ENCODE peak calls at places on chromosome 14, in six cellular contexts. One of them, this sample, is unnamed.

GRCh38 chr14:91114079-91115065 is 499 bp downstream of the DGLUCY start:
- DNase-seq in K562: peak; percentile 78
- DNase-seq in H1: peak; percentile 88
- DNase-seq in HepG2: peak; percentile 79
- DNase-seq in SK-N-SH: peak; percentile 29
- DNase-seq in GM12878: peak; percentile 86
- DNase-seq in this sample: peak; percentile 81

GRCh38 chr14:39734306-39734705 is 302.1 kb upstream of the FBXO33 start:
- DNase-seq in K562: no peak
- DNase-seq in H1: no peak
- DNase-seq in HepG2: no peak
- DNase-seq in SK-N-SH: no peak
- DNase-seq in GM12878: no peak
- DNase-seq in this sample: no peak

GRCh38 chr14:90487031-90487430 is 90.2 kb downstream of the CALM1 start:
- DNase-seq in K562: no peak
- DNase-seq in H1: peak; percentile 45
- DNase-seq in HepG2: no peak
- DNase-seq in SK-N-SH: peak; percentile 82
- DNase-seq in GM12878: no peak
- DNase-seq in this sample: no peak

GRCh38 chr14:70567791-70568190 is 32.7 kb downstream of the MED6 start:
- DNase-seq in K562: peak; percentile 4
- DNase-seq in H1: peak; percentile 66
- DNase-seq in HepG2: peak; percentile 64
- DNase-seq in SK-N-SH: peak; percentile 17
- DNase-seq in GM12878: no peak
- DNase-seq in this sample: peak; percentile 5

GRCh38 chr14:36281309-36281708 is 39.1 kb downstream of the MBIP start:
- DNase-seq in K562: no peak
- DNase-seq in H1: no peak
- DNase-seq in HepG2: peak; percentile 55
- DNase-seq in SK-N-SH: no peak
- DNase-seq in GM12878: no peak
- DNase-seq in this sample: no peak

GRCh38 chr14:44820230-44820964 is 141.3 kb downstream of the KLHL28 start:
- DNase-seq in K562: no peak
- DNase-seq in H1: peak; percentile 49
- DNase-seq in HepG2: no peak
- DNase-seq in SK-N-SH: no peak
- DNase-seq in GM12878: no peak
- DNase-seq in this sample: no peak

GRCh38 chr14:59356783-59357182 is 108.4 kb downstream of the GPR135 start:
- DNase-seq in K562: no peak
- DNase-seq in H1: no peak
- DNase-seq in HepG2: no peak
- DNase-seq in SK-N-SH: no peak
- DNase-seq in GM12878: peak; percentile 57
- DNase-seq in this sample: no peak

GRCh38 chr14:68580676-68581075 is 212.2 kb downstream of the ZFP36L1 start:
- DNase-seq in K562: no peak
- DNase-seq in H1: no peak
- DNase-seq in HepG2: no peak
- DNase-seq in SK-N-SH: no peak
- DNase-seq in GM12878: no peak
- DNase-seq in this sample: no peak

GRCh38 chr14:29462271-29462670 is 465.4 kb downstream of the PRKD1 start:
- DNase-seq in K562: no peak
- DNase-seq in H1: no peak
- DNase-seq in HepG2: no peak
- DNase-seq in SK-N-SH: no peak
- DNase-seq in GM12878: no peak
- DNase-seq in this sample: no peak

GRCh38 chr14:57512221-57512620 is 18.6 kb upstream of the CCDC198 start:
- DNase-seq in K562: no peak
- DNase-seq in H1: no peak
- DNase-seq in HepG2: no peak
- DNase-seq in SK-N-SH: no peak
- DNase-seq in GM12878: no peak
- DNase-seq in this sample: no peak

GRCh38 chr14:24273422-24273998 is 2.1 kb upstream of the RABGGTA start:
- DNase-seq in K562: no peak
- DNase-seq in H1: no peak
- DNase-seq in HepG2: peak; percentile 60
- DNase-seq in SK-N-SH: peak; percentile 40
- DNase-seq in GM12878: no peak
- DNase-seq in this sample: peak; percentile 28

DNA sequence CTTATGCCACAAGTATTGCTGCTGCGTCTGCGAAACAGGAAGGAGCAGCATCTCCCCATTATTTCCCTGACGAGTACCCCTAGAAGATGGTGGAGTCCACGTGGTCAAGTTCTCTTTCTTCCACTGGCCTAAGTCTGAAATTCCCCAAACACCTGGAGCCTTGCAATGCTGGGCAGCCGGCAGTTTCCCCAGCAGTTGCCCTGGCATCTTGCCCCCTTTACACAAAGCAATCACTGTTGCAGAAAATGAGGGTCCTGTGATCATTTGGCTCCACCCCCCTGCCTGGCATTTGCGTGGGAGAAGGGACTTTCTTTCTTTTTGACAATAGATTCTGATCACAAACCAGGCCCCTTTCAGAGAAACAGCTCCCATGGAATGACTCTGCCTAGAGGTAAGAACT is 57.0 kb downstream of the FOS start:
- DNase-seq in K562: no peak
- DNase-seq in H1: no peak
- DNase-seq in HepG2: no peak
- DNase-seq in SK-N-SH: no peak
- DNase-seq in GM12878: peak; percentile 45
- DNase-seq in this sample: no peak
- TF ChIP-seq GABPA in K562: no peak
- TF ChIP-seq GABPA in H1: no peak
- TF ChIP-seq GABPA in HepG2: no peak
- TF ChIP-seq GABPA in SK-N-SH: no peak
- TF ChIP-seq GABPA in GM12878: no peak
- TF ChIP-seq GABPA in this sample: no peak

GRCh38 chr14:104989236-104989950 is 3.8 kb downstream of the CLBA1 start:
- DNase-seq in K562: no peak
- DNase-seq in H1: no peak
- DNase-seq in HepG2: no peak
- DNase-seq in SK-N-SH: no peak
- DNase-seq in GM12878: no peak
- DNase-seq in this sample: no peak
- TF ChIP-seq GABPA in K562: no peak
- TF ChIP-seq GABPA in H1: no peak
- TF ChIP-seq GABPA in HepG2: no peak
- TF ChIP-seq GABPA in SK-N-SH: no peak
- TF ChIP-seq GABPA in GM12878: no peak
- TF ChIP-seq GABPA in this sample: no peak

GRCh38 chr14:79254069-79254775 is 957.1 kb downstream of the DIO2 start:
- DNase-seq in K562: no peak
- DNase-seq in H1: no peak
- DNase-seq in HepG2: no peak
- DNase-seq in SK-N-SH: no peak
- DNase-seq in GM12878: no peak
- DNase-seq in this sample: no peak
- TF ChIP-seq GABPA in K562: no peak
- TF ChIP-seq GABPA in H1: no peak
- TF ChIP-seq GABPA in HepG2: no peak
- TF ChIP-seq GABPA in SK-N-SH: no peak
- TF ChIP-seq GABPA in GM12878: no peak
- TF ChIP-seq GABPA in this sample: no peak

DNA sequence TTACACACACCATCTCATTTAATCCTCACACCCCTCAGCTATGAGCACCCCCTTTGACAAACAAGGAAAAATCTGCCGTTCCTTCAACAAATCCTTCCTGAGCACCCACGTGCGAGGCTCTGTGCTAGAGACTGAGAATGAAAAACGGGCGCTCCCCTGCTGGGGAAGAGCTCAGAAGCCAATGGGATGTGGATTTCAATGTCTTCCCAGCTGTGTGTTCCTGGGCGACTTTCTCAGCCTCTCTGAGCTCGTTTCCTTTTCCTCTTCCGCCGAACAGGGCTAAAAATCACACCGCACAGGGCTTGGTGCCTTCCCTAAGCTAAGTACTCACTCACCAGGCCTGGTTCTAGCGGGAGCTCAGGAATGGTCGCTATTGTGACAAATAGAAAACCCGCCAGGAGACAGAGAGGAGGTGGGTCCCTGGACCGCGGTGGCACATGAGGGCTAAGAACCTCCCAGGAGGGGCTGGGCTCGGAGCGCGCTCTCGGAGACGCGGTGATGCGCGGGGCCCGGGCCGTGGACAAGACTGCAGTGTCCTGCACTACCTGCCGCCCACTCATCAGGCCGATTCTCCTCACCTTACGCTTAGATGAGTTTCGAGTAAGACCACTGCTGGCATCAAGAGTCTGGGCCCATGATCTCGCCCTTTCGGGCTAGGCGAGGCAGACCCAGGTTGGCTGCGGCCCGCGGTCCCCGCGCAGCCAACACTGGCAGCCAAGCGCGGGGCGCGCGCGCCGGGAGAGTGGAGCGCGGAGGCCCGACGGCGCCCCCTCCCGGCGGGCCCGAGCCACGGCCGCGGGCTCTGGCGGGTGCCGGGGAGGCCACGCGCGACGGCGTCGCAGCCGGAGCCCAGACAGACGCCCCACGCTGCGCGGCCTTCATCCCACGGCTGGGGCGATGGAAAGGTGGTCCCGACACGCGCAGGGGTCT is 17.0 kb downstream of the ZDHHC22 start:
- DNase-seq in K562: peak; percentile 55
- DNase-seq in H1: peak; percentile 81
- DNase-seq in HepG2: no peak
- DNase-seq in SK-N-SH: peak; percentile 92
- DNase-seq in GM12878: no peak
- DNase-seq in this sample: no peak
- TF ChIP-seq GABPA in K562: no peak
- TF ChIP-seq GABPA in H1: no peak
- TF ChIP-seq GABPA in HepG2: no peak
- TF ChIP-seq GABPA in SK-N-SH: no peak
- TF ChIP-seq GABPA in GM12878: no peak
- TF ChIP-seq GABPA in this sample: no peak

GRCh38 chr14:101977311-101978071 is 13.1 kb downstream of the DYNC1H1 start:
- DNase-seq in K562: no peak
- DNase-seq in H1: no peak
- DNase-seq in HepG2: no peak
- DNase-seq in SK-N-SH: no peak
- DNase-seq in GM12878: no peak
- DNase-seq in this sample: no peak

GRCh38 chr14:101979666-101980065 is 15.3 kb downstream of the DYNC1H1 start:
- DNase-seq in K562: no peak
- DNase-seq in H1: no peak
- DNase-seq in HepG2: no peak
- DNase-seq in SK-N-SH: no peak
- DNase-seq in GM12878: no peak
- DNase-seq in this sample: no peak

GRCh38 chr14:101980251-101980650 is 15.9 kb downstream of the DYNC1H1 start:
- DNase-seq in K562: no peak
- DNase-seq in H1: no peak
- DNase-seq in HepG2: no peak
- DNase-seq in SK-N-SH: no peak
- DNase-seq in GM12878: no peak
- DNase-seq in this sample: no peak

GRCh38 chr14:101982621-101983020 is 18.2 kb downstream of the DYNC1H1 start:
- DNase-seq in K562: no peak
- DNase-seq in H1: no peak
- DNase-seq in HepG2: no peak
- DNase-seq in SK-N-SH: no peak
- DNase-seq in GM12878: no peak
- DNase-seq in this sample: no peak

DNA sequence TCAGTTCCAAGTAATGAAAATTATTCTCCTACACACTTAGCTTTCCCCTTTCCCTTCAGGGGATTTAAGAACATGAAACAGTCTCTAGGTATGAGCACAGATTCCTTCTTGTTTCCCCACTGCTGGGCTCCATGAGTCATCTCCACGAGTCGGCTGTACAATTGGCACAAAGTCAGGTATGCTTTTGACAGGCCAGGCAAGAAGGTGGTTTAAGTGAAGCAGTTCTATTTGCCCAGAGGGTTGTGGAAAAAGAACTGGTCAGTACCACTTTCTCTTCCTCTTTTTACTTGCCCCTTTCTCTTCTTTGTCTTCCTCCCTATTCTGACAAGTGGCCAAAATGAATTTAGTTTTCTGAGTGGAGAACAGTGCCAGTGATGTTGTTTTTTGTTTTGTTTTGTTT is 16.3 kb downstream of the DYNC1H1 start:
- DNase-seq in K562: no peak
- DNase-seq in H1: no peak
- DNase-seq in HepG2: peak; percentile 35
- DNase-seq in SK-N-SH: no peak
- DNase-seq in GM12878: peak; percentile 77
- DNase-seq in this sample: peak; percentile 9
- TF ChIP-seq GABPA in K562: no peak
- TF ChIP-seq GABPA in H1: no peak
- TF ChIP-seq GABPA in HepG2: no peak
- TF ChIP-seq GABPA in SK-N-SH: no peak
- TF ChIP-seq GABPA in GM12878: no peak
- TF ChIP-seq GABPA in this sample: no peak

GRCh38 chr14:105861985-105862465 is 335.6 kb downstream of the TMEM121 start:
- DNase-seq in K562: no peak
- DNase-seq in H1: no peak
- DNase-seq in HepG2: no peak
- DNase-seq in SK-N-SH: no peak
- DNase-seq in GM12878: peak; percentile 88
- DNase-seq in this sample: no peak
- TF ChIP-seq GABPA in K562: no peak
- TF ChIP-seq GABPA in H1: no peak
- TF ChIP-seq GABPA in HepG2: no peak
- TF ChIP-seq GABPA in SK-N-SH: no peak
- TF ChIP-seq GABPA in GM12878: peak; percentile 60
- TF ChIP-seq GABPA in this sample: no peak

DNA sequence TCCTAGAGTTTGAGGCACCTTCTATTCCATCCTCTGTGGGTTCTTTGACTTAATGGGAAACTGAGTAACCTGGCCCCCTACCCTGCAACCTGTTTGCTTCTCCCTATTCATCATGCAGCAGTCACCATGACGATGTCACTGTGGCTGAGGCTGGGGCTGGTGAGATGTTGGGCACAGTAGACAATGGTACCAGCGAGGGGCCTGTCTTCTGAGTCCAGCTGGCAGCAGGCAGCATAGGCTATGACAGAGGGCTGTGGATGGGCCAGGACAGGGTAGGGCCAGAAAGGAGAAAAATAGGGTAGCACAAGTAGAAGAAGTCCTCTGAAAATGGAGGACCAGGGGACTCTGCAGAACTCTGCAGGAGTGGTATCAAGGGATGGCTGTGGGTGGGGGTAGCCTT is 2.0 kb downstream of the CIROP start:
- DNase-seq in K562: no peak
- DNase-seq in H1: no peak
- DNase-seq in HepG2: no peak
- DNase-seq in SK-N-SH: no peak
- DNase-seq in GM12878: no peak
- DNase-seq in this sample: no peak
- TF ChIP-seq GABPA in K562: no peak
- TF ChIP-seq GABPA in H1: no peak
- TF ChIP-seq GABPA in HepG2: no peak
- TF ChIP-seq GABPA in SK-N-SH: no peak
- TF ChIP-seq GABPA in GM12878: no peak
- TF ChIP-seq GABPA in this sample: no peak

DNA sequence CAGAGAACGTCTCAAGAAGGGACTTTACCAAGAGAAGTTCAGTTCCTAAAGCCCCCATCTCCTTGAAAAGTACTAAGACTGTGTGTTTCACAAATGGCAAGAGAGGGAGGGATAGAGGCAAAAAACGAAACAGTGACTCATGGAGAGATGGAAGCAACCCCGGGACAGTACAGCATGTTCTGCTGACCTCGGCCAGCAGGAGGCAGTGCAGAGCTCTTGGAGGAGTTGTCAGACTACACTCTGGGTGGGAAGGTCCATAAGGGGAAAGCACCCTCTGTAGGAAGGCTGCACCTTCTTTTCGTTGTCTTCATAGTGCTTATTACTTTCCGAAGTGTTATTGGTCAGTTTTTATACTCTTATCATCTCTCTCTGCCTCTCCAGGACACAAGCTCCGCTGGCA is 525.2 kb upstream of the CCDC196 start:
- DNase-seq in K562: peak; percentile 32
- DNase-seq in H1: peak; percentile 93
- DNase-seq in HepG2: no peak
- DNase-seq in SK-N-SH: peak; percentile 45
- DNase-seq in GM12878: no peak
- DNase-seq in this sample: no peak
- TF ChIP-seq GABPA in K562: no peak
- TF ChIP-seq GABPA in H1: no peak
- TF ChIP-seq GABPA in HepG2: no peak
- TF ChIP-seq GABPA in SK-N-SH: no peak
- TF ChIP-seq GABPA in GM12878: no peak
- TF ChIP-seq GABPA in this sample: no peak

This sample was measured in HL-60.